ENCODE peak calls at places on chromosomes 2 and 18, in four cellular contexts. One of them, this sample, is unnamed.

GRCh38 chr2:231764752-231765151 is 16.3 kb downstream of the PDE6D start:
- DNase-seq in SJCRH30: no peak
- DNase-seq in H9: no peak
- DNase-seq in GOT3: no peak
- DNase-seq in this sample: no peak

GRCh38 chr2:40668435-40668834 is 216.5 kb upstream of the SLC8A1 start:
- DNase-seq in SJCRH30: no peak
- DNase-seq in H9: no peak
- DNase-seq in GOT3: no peak
- DNase-seq in this sample: no peak

GRCh38 chr18:37315935-37316334 is 249.7 kb downstream of the CELF4 start:
- DNase-seq in SJCRH30: no peak
- DNase-seq in H9: no peak
- DNase-seq in GOT3: no peak
- DNase-seq in this sample: no peak

GRCh38 chr2:177799531-177799930 is 273.0 kb downstream of the PDE11A start:
- DNase-seq in SJCRH30: peak; percentile 14
- DNase-seq in H9: peak; percentile 40
- DNase-seq in GOT3: no peak
- DNase-seq in this sample: no peak

GRCh38 chr2:133415210-133415876 is 152.9 kb downstream of the NCKAP5 start:
- DNase-seq in SJCRH30: no peak
- DNase-seq in H9: no peak
- DNase-seq in GOT3: no peak
- DNase-seq in this sample: no peak

GRCh38 chr18:76274470-76275289 is 220.4 kb downstream of the ZNF516 start:
- DNase-seq in SJCRH30: no peak
- DNase-seq in H9: peak; percentile 77
- DNase-seq in GOT3: no peak
- DNase-seq in this sample: no peak

GRCh38 chr2:72993147-72993546 is 75.8 kb downstream of the EMX1 start:
- DNase-seq in SJCRH30: peak; percentile 48
- DNase-seq in H9: peak; percentile 69
- DNase-seq in GOT3: no peak
- DNase-seq in this sample: no peak

GRCh38 chr2:38243186-38243890 is 133.7 kb downstream of the ATL2 start:
- DNase-seq in SJCRH30: no peak
- DNase-seq in H9: no peak
- DNase-seq in GOT3: no peak
- DNase-seq in this sample: no peak

GRCh38 chr2:195406886-195407603 is 250.0 kb upstream of the SLC39A10 start:
- DNase-seq in SJCRH30: no peak
- DNase-seq in H9: no peak
- DNase-seq in GOT3: no peak
- DNase-seq in this sample: no peak

GRCh38 chr2:127080941-127081769 is 25.8 kb downstream of the BIN1 start:
- DNase-seq in SJCRH30: no peak
- DNase-seq in H9: no peak
- DNase-seq in GOT3: no peak
- DNase-seq in this sample: no peak

GRCh38 chr18:77650799-77651385 is 401.2 kb downstream of the GALR1 start:
- DNase-seq in SJCRH30: peak; percentile 54
- DNase-seq in H9: peak; percentile 83
- DNase-seq in GOT3: no peak
- DNase-seq in this sample: no peak

GRCh38 chr18:71036783-71037182 is 747.9 kb downstream of the SOCS6 start:
- DNase-seq in SJCRH30: no peak
- DNase-seq in H9: no peak
- DNase-seq in GOT3: no peak
- DNase-seq in this sample: no peak

GRCh38 chr18:79493211-79493800 is 97.6 kb downstream of the NFATC1 start:
- DNase-seq in SJCRH30: no peak
- DNase-seq in H9: no peak
- DNase-seq in GOT3: no peak
- DNase-seq in this sample: no peak

GRCh38 chr2:218218409-218219185 is 1.6 kb downstream of the ARPC2 start:
- DNase-seq in SJCRH30: no peak
- DNase-seq in H9: no peak
- DNase-seq in GOT3: no peak
- DNase-seq in this sample: no peak

GRCh38 chr2:30680121-30680520 is 127.1 kb downstream of the CAPN13 start:
- DNase-seq in SJCRH30: peak; percentile 0
- DNase-seq in H9: no peak
- DNase-seq in GOT3: no peak
- DNase-seq in this sample: no peak

GRCh38 chr18:77068890-77069312 is 63.7 kb downstream of the MBP start:
- DNase-seq in SJCRH30: no peak
- DNase-seq in H9: no peak
- DNase-seq in GOT3: no peak
- DNase-seq in this sample: no peak

GRCh38 chr2:224008702-224009261 is 30.3 kb downstream of the SERPINE2 start:
- DNase-seq in SJCRH30: no peak
- DNase-seq in H9: peak; percentile 76
- DNase-seq in GOT3: no peak
- DNase-seq in this sample: no peak

GRCh38 chr2:217645891-217646290 is 356.9 kb downstream of the TNS1 start:
- DNase-seq in SJCRH30: no peak
- DNase-seq in H9: no peak
- DNase-seq in GOT3: no peak
- DNase-seq in this sample: no peak

GRCh38 chr18:58862851-58863538 is 1.7 kb upstream of the ZNF532 start:
- DNase-seq in SJCRH30: peak; percentile 27
- DNase-seq in H9: no peak
- DNase-seq in GOT3: no peak
- DNase-seq in this sample: no peak

GRCh38 chr18:6755107-6755506 is 25.6 kb downstream of the ARHGAP28 start:
- DNase-seq in SJCRH30: no peak
- DNase-seq in H9: no peak
- DNase-seq in GOT3: no peak
- DNase-seq in this sample: no peak

GRCh38 chr2:160490760-160491367 is 2.7 kb downstream of the RBMS1 start:
- DNase-seq in SJCRH30: no peak
- DNase-seq in H9: no peak
- DNase-seq in GOT3: no peak
- DNase-seq in this sample: no peak

GRCh38 chr2:241771286-241772062 is 5.1 kb upstream of the GAL3ST2 start:
- DNase-seq in SJCRH30: no peak
- DNase-seq in H9: peak; percentile 32
- DNase-seq in GOT3: no peak
- DNase-seq in this sample: no peak

GRCh38 chr2:68317971-68318685 is 1.6 kb downstream of the CNRIP1 start:
- DNase-seq in SJCRH30: no peak
- DNase-seq in H9: no peak
- DNase-seq in GOT3: no peak
- DNase-seq in this sample: no peak

GRCh38 chr2:30231726-30232026 is 342 bp downstream of the LBH start:
- DNase-seq in SJCRH30: no peak
- DNase-seq in H9: no peak
- DNase-seq in GOT3: no peak
- DNase-seq in this sample: no peak

GRCh38 chr2:149225446-149225845 is 104.9 kb upstream of the LYPD6 start:
- DNase-seq in SJCRH30: no peak
- DNase-seq in H9: no peak
- DNase-seq in GOT3: no peak
- DNase-seq in this sample: no peak

GRCh38 chr2:29723255-29724001 is 198.0 kb downstream of the ALK start:
- DNase-seq in SJCRH30: no peak
- DNase-seq in H9: no peak
- DNase-seq in GOT3: no peak
- DNase-seq in this sample: no peak

GRCh38 chr2:25168256-25169072 is at the start of gene POMC:
- DNase-seq in SJCRH30: peak; percentile 20
- DNase-seq in H9: peak; percentile 68
- DNase-seq in GOT3: no peak
- DNase-seq in this sample: no peak

GRCh38 chr18:11553098-11553940 is 56.1 kb upstream of the SLC35G4 start:
- DNase-seq in SJCRH30: peak; percentile 13
- DNase-seq in H9: peak; percentile 73
- DNase-seq in GOT3: no peak
- DNase-seq in this sample: no peak

GRCh38 chr2:207231962-207232361 is 66.2 kb upstream of the KLF7 start:
- DNase-seq in SJCRH30: no peak
- DNase-seq in H9: no peak
- DNase-seq in GOT3: no peak
- DNase-seq in this sample: no peak

GRCh38 chr2:216645636-216645950 is 12.4 kb downstream of the IGFBP2 start:
- DNase-seq in SJCRH30: no peak
- DNase-seq in H9: no peak
- DNase-seq in GOT3: no peak
- DNase-seq in this sample: no peak

This sample was measured in breast epithelium.